ENCODE peak calls at places on chromosomes 7 and 10, in five cellular contexts. M is transverse colon, X is OCI-LY7, F is cardiac fibroblast, P is GM12878. J is an unnamed sample.

GRCh38 chr10:97463363-97464132 is 17.6 kb downstream of the ZDHHC16 start:
- DNase-seq in M (peak), F (peak), X (peak), P (peak), J (peak)

GRCh38 chr10:95660283-95660682 is 3.8 kb upstream of the ALDH18A1 start:
- DNase-seq in P (no peak), M (no peak), X (no peak), F (peak), J (no peak)

GRCh38 chr7:150966002-150966401 is 12.1 kb downstream of the KCNH2 start:
- DNase-seq in F (no peak), X (peak), M (no peak), P (no peak), J (no peak)

GRCh38 chr7:151836927-151837205 is 40.0 kb downstream of the PRKAG2 start:
- DNase-seq in M (no peak), P (no peak), F (no peak), X (no peak), J (no peak)

GRCh38 chr7:44793919-44794715 is 2.4 kb upstream of the PPIA start:
- DNase-seq in F (no peak), P (no peak), M (no peak), X (no peak), J (no peak)

GRCh38 chr7:137669706-137670105 is 177.1 kb downstream of the DGKI start:
- DNase-seq in X (no peak), P (no peak), M (no peak), F (no peak), J (no peak)

GRCh38 chr10:21265622-21266021 is 259.9 kb downstream of the SKIDA1 start:
- DNase-seq in M (no peak), P (no peak), X (no peak), F (peak), J (no peak)

GRCh38 chr10:102322914-102323313 is 72.6 kb upstream of the NFKB2 start:
- DNase-seq in M (peak), X (no peak), P (no peak), F (no peak), J (peak)

GRCh38 chr7:31553636-31554035 is 39.7 kb downstream of the ITPRID1 start:
- DNase-seq in F (no peak), P (no peak), M (no peak), X (no peak), J (no peak)

GRCh38 chr7:36273836-36274235 is 115.8 kb upstream of the ANLN start:
- DNase-seq in F (no peak), P (no peak), X (no peak), M (no peak), J (no peak)

GRCh38 chr7:39084344-39084743 is 106.6 kb downstream of the POU6F2 start:
- DNase-seq in M (no peak), P (no peak), X (no peak), F (no peak), J (no peak)

GRCh38 chr7:46058424-46058823 is 137.4 kb upstream of the IGFBP3 start:
- DNase-seq in M (no peak), X (no peak), F (peak), P (no peak), J (peak)

GRCh38 chr7:157717211-157718174 is 380.7 kb downstream of the DNAJB6 start:
- DNase-seq in X (no peak), F (no peak), P (no peak), M (no peak), J (no peak)

GRCh38 chr7:113209449-113210203 is 91.3 kb upstream of the SMIM30 start:
- DNase-seq in X (no peak), M (no peak), F (no peak), P (no peak), J (no peak)

GRCh38 chr10:77186936-77187335 is 450.7 kb downstream of the KCNMA1 start:
- DNase-seq in F (no peak), P (no peak), M (no peak), X (no peak), J (no peak)

GRCh38 chr7:40474790-40475680 is 340.2 kb downstream of the SUGCT start:
- DNase-seq in X (no peak), P (peak), F (no peak), M (no peak), J (peak)

GRCh38 chr10:128297709-128298457 is 171.7 kb upstream of the MKI67 start:
- DNase-seq in P (no peak), M (no peak), X (no peak), F (no peak), J (no peak)

GRCh38 chr7:98981701-98982100 is 103.4 kb downstream of the TRRAP start:
- DNase-seq in P (no peak), F (no peak), M (no peak), X (no peak), J (no peak)

GRCh38 chr7:101912711-101913110 is 95.3 kb downstream of the CUX1 start:
- DNase-seq in M (no peak), X (no peak), F (peak), P (no peak), J (no peak)

GRCh38 chr10:97367126-97367649 is 32.7 kb upstream of the FRAT2 start:
- DNase-seq in X (no peak), F (no peak), P (no peak), M (no peak), J (no peak)

GRCh38 chr10:114326794-114327193 is 77.5 kb downstream of the AFAP1L2 start:
- DNase-seq in P (no peak), F (no peak), X (no peak), M (no peak), J (no peak)

GRCh38 chr10:71964669-71965515 is 697 bp downstream of the CHST3 start:
- DNase-seq in M (peak), F (peak), X (no peak), P (no peak), J (no peak)

GRCh38 chr7:28178537-28178936 is 2.1 kb downstream of the JAZF1 start:
- DNase-seq in F (no peak), M (no peak), P (no peak), X (no peak), J (peak)

GRCh38 chr7:105787793-105788192 is 88.6 kb downstream of the ATXN7L1 start:
- DNase-seq in X (no peak), M (peak), P (no peak), F (no peak), J (no peak)

GRCh38 chr7:143884978-143885559 is 16.9 kb downstream of the TCAF1 start:
- DNase-seq in X (no peak), M (no peak), F (peak), P (no peak), J (peak)

GRCh38 chr7:25456467-25457171 is 228.3 kb upstream of the NPVF start:
- DNase-seq in P (no peak), F (no peak), X (no peak), M (peak), J (no peak)

GRCh38 chr7:25288536-25289283 is 60.4 kb upstream of the NPVF start:
- DNase-seq in X (no peak), M (no peak), P (no peak), F (peak), J (no peak)

GRCh38 chr10:133071801-133072595 is 15.7 kb upstream of the ADGRA1 start:
- DNase-seq in M (no peak), X (no peak), P (no peak), F (no peak), J (no peak)

GRCh38 chr7:135466442-135467206 is 43.3 kb downstream of the CNOT4 start:
- DNase-seq in X (no peak), P (no peak), F (no peak), M (no peak), J (no peak)

GRCh38 chr10:11810313-11810766 is 12.8 kb upstream of the PROSER2 start:
- DNase-seq in F (peak), P (no peak), X (no peak), M (no peak), J (no peak)

GRCh38 chr10:122140941-122141623 is 130.0 kb upstream of the BTBD16 start:
- DNase-seq in X (no peak), F (peak), P (no peak), M (peak), J (no peak)

GRCh38 chr7:50497068-50497642 is 47.0 kb upstream of the FIGNL1 start:
- DNase-seq in P (no peak), M (peak), X (no peak), F (peak), J (no peak)

GRCh38 chr7:80335473-80336232 is 176.2 kb downstream of the GNAT3 start:
- DNase-seq in M (peak), X (no peak), P (no peak), F (peak), J (no peak)

GRCh38 chr7:120033114-120033513 is 239.9 kb upstream of the KCND2 start:
- DNase-seq in P (no peak), X (no peak), M (no peak), F (peak), J (no peak)

GRCh38 chr10:84539244-84539643 is 210.9 kb downstream of the CCSER2 start:
- DNase-seq in P (no peak), X (no peak), F (peak), M (no peak), J (no peak)

GRCh38 chr7:140190588-140190987 is 13.8 kb upstream of the KDM7A start:
- DNase-seq in F (no peak), P (no peak), M (no peak), X (no peak), J (no peak)

GRCh38 chr7:143934526-143935340 is at the start of gene OR2F2:
- DNase-seq in M (no peak), X (no peak), F (peak), P (no peak), J (no peak)

GRCh38 chr7:29619848-29620247 is 56.2 kb downstream of the PRR15 start:
- DNase-seq in X (no peak), P (no peak), F (no peak), M (no peak), J (no peak)

GRCh38 chr7:29623976-29624375 is 60.3 kb downstream of the PRR15 start:
- DNase-seq in P (no peak), F (no peak), M (no peak), X (no peak), J (no peak)

GRCh38 chr7:29620531-29620930 is 56.9 kb downstream of the PRR15 start:
- DNase-seq in F (no peak), P (no peak), M (no peak), X (no peak), J (no peak)

GRCh38 chr7:29619111-29619510 is 55.5 kb downstream of the PRR15 start:
- DNase-seq in F (no peak), M (no peak), X (no peak), P (no peak), J (no peak)

GRCh38 chr7:29622335-29623265 is 59.0 kb downstream of the PRR15 start:
- DNase-seq in X (no peak), M (no peak), P (no peak), F (peak), J (no peak)
- TF ChIP-seq CTCF in X (no peak), M (no peak), P (no peak), F (no peak), J (no peak)

GRCh38 chr10:5092848-5093790 is 1.1 kb upstream of the AKR1C3 start:
- DNase-seq in F (no peak), P (no peak), X (no peak), M (no peak), J (no peak)

GRCh38 chr10:5092375-5092774 is 1.8 kb upstream of the AKR1C3 start:
- DNase-seq in X (no peak), F (no peak), P (no peak), M (no peak), J (no peak)

GRCh38 chr10:5095687-5096086 is 1.5 kb downstream of the AKR1C3 start:
- DNase-seq in F (no peak), X (no peak), P (no peak), M (no peak), J (no peak)

GRCh38 chr10:5096108-5096507 is 1.9 kb downstream of the AKR1C3 start:
- DNase-seq in M (no peak), X (no peak), P (no peak), F (no peak), J (no peak)

DNA sequence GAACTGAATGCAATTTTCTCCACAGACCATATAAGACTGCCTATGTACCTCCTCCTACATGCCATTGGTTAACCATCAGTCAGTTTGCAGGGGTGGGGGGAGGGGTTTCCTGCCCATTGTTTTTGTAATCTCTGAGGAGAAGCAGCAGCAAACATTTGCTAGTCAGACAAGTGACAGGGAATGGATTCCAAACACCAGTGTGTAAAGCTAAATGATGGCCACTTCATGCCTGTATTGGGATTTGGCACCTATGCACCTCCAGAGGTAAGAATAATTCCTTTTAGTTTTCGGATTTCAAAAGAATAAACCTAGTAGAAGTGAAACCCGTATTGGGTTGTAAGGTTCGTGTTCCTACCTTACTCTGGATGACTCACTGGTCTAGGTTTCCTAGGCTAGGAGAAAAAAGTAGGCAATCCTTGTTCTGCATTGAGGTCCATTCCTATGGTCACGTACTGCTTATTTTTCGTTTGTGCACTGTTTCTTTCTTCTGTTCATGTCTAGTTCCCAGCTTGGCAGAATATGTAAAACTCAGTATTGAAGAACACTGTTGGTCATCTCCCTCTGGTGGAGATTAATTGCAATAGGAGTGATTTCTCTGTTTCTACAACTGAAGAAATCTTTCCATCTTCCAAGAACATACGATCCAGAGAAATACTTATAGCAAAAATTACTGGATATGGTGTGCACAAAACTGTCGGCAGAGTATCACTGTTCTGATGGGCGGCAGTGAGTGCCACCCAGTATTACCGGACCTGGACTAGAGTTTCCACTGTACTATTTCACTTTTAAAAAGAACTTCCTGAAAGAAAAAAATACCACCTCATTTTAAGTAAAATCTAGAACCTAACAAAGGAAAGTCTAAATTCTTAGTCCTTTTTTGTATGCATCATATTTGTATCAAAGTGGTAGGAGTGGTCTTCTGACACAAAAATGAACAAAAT is at the start of gene AKR1C3:
- DNase-seq in X (peak), F (peak), M (no peak), P (no peak), J (peak)
- H3K4me3 ChIP-seq in X (no peak), F (peak), M (peak), P (no peak), J (no peak)

GRCh38 chr7:131625817-131626372 is 69.5 kb upstream of the PODXL start:
- DNase-seq in F (no peak), P (no peak), X (no peak), M (no peak), J (no peak)
- TF ChIP-seq CTCF in F (no peak), P (no peak), X (no peak), M (no peak), J (no peak)

DNA sequence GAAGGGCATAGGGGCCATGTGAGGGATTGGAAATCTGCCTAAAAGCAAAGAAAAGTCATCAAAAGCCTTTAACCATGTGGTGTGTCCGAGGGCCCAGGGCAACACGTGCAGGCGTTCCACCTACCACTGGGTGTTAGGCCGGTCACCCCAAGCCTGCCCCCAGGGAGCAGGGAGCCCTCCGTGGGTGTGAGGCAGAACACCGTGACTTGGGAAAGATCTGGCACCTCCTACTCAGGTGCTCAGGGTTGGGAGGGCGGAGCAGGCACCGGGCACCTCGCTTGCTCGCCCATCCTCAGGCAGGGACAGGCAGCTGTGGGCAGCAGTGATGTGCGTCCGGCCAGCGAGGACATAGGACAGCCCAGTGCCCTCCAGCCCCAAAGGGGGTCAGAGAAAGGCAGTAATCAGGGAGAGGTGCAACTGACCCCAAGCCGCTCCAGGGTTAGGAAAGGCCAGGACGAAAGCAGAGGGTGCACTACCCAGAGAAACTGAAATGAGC is 80.7 kb upstream of the CHST15 start:
- DNase-seq in M (no peak), P (no peak), X (no peak), F (no peak), J (no peak)
- H3K4me3 ChIP-seq in M (no peak), P (no peak), X (no peak), F (no peak), J (no peak)

DNA sequence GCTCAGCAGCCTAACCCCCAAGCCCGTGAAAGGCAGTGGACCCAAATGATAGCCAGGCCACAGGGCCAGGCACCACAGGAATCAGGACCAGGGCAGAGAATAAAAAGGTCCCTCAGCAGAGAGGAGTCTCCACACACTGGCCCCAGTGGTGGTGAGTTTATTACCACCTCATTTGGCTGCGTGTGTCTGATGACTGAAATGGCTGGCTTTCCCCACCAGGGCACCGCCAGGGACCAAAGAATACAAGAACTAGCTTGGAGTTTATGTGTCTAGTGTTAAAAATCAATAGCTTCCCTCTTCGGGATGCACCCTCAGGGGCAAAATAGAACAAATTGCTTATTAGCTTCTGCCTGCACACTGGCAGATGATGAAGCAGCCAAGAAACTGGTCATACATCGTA is 223.8 kb upstream of the ZMIZ1 start:
- DNase-seq in F (no peak), M (no peak), X (no peak), P (no peak), J (no peak)
- TF ChIP-seq CTCF in F (no peak), M (no peak), X (no peak), P (no peak), J (no peak)

DNA sequence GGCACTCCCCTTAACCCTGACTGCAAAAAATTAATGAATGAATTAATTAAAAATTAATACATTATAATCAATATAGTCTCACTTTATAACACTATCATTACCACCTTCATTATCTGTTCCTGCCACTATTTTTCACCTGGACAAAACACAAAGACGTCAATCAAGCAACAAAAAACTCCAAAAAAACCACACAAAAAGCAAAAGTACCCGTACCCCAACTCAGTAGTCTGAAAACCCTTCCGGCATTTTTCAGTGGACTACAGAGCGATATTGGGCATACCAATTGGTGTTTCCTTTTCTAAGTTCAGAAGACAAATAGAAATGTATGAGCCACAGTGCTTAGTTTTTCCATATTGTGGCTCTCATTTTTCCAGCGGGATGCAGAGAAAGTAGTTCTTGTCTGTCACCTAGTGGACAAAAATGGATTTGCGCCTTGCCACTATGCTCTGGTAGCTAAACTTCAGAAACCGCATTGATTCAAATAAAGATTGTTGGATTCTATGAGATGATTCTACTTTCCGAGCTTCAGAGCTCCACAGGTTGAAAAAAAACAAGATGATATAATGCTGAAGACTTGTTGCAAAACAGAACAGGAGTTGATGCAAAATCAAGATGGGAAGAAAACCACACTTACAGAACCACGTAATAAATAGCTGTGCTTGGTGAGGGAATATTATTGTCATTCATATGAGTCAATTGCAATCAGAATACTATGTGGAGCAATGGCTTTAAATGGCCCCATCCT is 50.6 kb upstream of the ITGB1 start:
- DNase-seq in F (peak), M (peak), X (peak), P (peak), J (peak)
- H3K4me3 ChIP-seq in F (no peak), M (no peak), X (peak), P (peak), J (peak)

J was measured in GM12865.